ENCODE peak calls at places on chromosomes 12 and 14, in nine cellular contexts. V is anterior cingulate cortex, D is GM23248, L is midbrain, E is dermis microvascular lymphatic vessel endothelial cell, M is occipital lobe, T is NCI-H2081, B is Kasumi-1, P is HFF-Myc. Z is an unnamed sample.

GRCh38 chr14:99037777-99038176 is 234.2 kb downstream of the BCL11B start:
- DNase-seq in P (no peak), L (no peak), V (no peak), T (no peak), M (no peak), E (no peak), B (peak), D (no peak), Z (no peak)

GRCh38 chr14:77377502-77377844 is 294 bp downstream of the SAMD15 start:
- DNase-seq in D (no peak), L (no peak), T (no peak), B (no peak), V (no peak), P (no peak), E (no peak), M (no peak), Z (no peak)

GRCh38 chr12:16668198-16668597 is 62.2 kb upstream of the LMO3 start:
- DNase-seq in B (no peak), L (no peak), P (no peak), M (no peak), D (no peak), E (no peak), T (no peak), V (no peak), Z (no peak)

GRCh38 chr12:34217660-34218059 is 195.4 kb downstream of the ALG10 start:
- DNase-seq in V (no peak), M (no peak), L (no peak), P (no peak), B (no peak), D (no peak), E (no peak), T (no peak), Z (no peak)

GRCh38 chr14:57390806-57391562 is 598 bp downstream of the NAA30 start:
- DNase-seq in P (no peak), E (peak), V (peak), B (peak), M (peak), D (peak), L (peak), T (peak), Z (peak)

GRCh38 chr12:122336015-122336946 is 70.0 kb upstream of the VPS33A start:
- DNase-seq in T (peak), V (no peak), L (no peak), E (peak), D (peak), B (peak), P (no peak), M (no peak), Z (peak)

GRCh38 chr14:24051789-24052655 is at the start of gene CARMIL3:
- DNase-seq in P (no peak), E (peak), B (peak), V (peak), M (peak), L (peak), T (peak), D (peak), Z (peak)

GRCh38 chr12:4448376-4448775 is 2.8 kb upstream of the FGF6 start:
- DNase-seq in L (no peak), E (no peak), B (no peak), M (no peak), T (no peak), P (no peak), V (no peak), D (no peak), Z (no peak)

GRCh38 chr12:127241056-127241830 is 1025.7 kb upstream of the TMEM132C start:
- DNase-seq in B (no peak), V (no peak), D (peak), T (no peak), P (no peak), E (no peak), L (no peak), M (no peak), Z (no peak)

GRCh38 chr12:64258576-64258975 is 36.5 kb upstream of the KICS2 start:
- DNase-seq in T (no peak), D (no peak), B (no peak), M (no peak), V (no peak), P (no peak), E (no peak), L (no peak), Z (no peak)

GRCh38 chr12:102119674-102120563 is at the start of the genes NUP37 and PARPBP:
- DNase-seq in D (peak), P (peak), M (peak), B (peak), E (peak), T (peak), V (peak), L (peak), Z (peak)

GRCh38 chr12:90936230-90937005 is 18.6 kb downstream of the CCER1 start:
- DNase-seq in P (no peak), B (no peak), V (no peak), M (no peak), L (no peak), E (no peak), D (no peak), T (no peak), Z (no peak)

GRCh38 chr12:119328111-119328510 is 6.4 kb upstream of the CCDC60 start:
- DNase-seq in L (no peak), E (no peak), T (peak), D (no peak), M (no peak), B (peak), V (no peak), P (no peak), Z (peak)

GRCh38 chr14:75147423-75148071 is 20.7 kb upstream of the NEK9 start:
- DNase-seq in V (peak), P (no peak), E (peak), D (peak), L (peak), B (peak), M (peak), T (no peak), Z (peak)

GRCh38 chr14:74599946-74600345 is 12.1 kb downstream of the LTBP2 start:
- DNase-seq in L (no peak), V (peak), D (no peak), B (no peak), M (no peak), E (no peak), T (no peak), P (no peak), Z (no peak)

GRCh38 chr14:86055512-86055911 is 525.6 kb downstream of the FLRT2 start:
- DNase-seq in V (no peak), T (no peak), E (peak), L (no peak), D (no peak), P (no peak), B (peak), M (no peak), Z (no peak)

GRCh38 chr14:89221109-89221508 is 195.9 kb downstream of the FOXN3 start:
- DNase-seq in E (peak), T (peak), V (no peak), P (peak), L (no peak), D (peak), M (no peak), B (peak), Z (no peak)

GRCh38 chr12:99769581-99769980 is 122.0 kb downstream of the GARIN6 start:
- DNase-seq in M (no peak), D (no peak), V (no peak), B (no peak), P (no peak), L (no peak), T (no peak), E (no peak), Z (no peak)

GRCh38 chr12:92403210-92404175 is 257.8 kb upstream of the BTG1 start:
- DNase-seq in M (no peak), B (no peak), L (no peak), D (no peak), P (no peak), T (no peak), E (no peak), V (no peak), Z (peak)

GRCh38 chr14:76537912-76538647 is 162.1 kb downstream of the ESRRB start:
- DNase-seq in L (no peak), M (no peak), T (no peak), V (no peak), B (no peak), P (no peak), D (no peak), E (no peak), Z (no peak)

GRCh38 chr12:65858831-65859230 is 34.5 kb downstream of the HMGA2 start:
- DNase-seq in T (no peak), P (no peak), E (peak), B (no peak), D (peak), M (no peak), V (no peak), L (no peak), Z (no peak)